ENCODE peak calls at places on chromosomes 1 and 21, in nine cellular contexts. T is stimulated activated CD4-positive, alpha-beta T cell treated with anti-CD3 and anti-CD28 coated beads, Interleukin-12 subunit alpha, Interleukin-12 subunit beta, amount 100 ng/mL, for 4 hours; R is fibroblast of gingiva; A is stimulated activated naive B cell treated with anti-CD40 and anti-IgM and Interleukin-4, amounts not matched to agents 10 μg/mL and 1 μg/mL and 100 μg/mL, for 72 hours; Y is CD4-positive, alpha-beta T cell; P is NCI-H774; W is cardiac fibroblast; C is testis; E is type B pancreatic cell. O is an unnamed sample.

GRCh38 chr1:245797592-245798366 is 643.0 kb downstream of the KIF26B start:
- DNase-seq in T (no peak), R (peak; percentile 24), A (no peak), Y (no peak), P (no peak), W (peak; percentile 69), C (peak; percentile 75), E (no peak), O (no peak)

GRCh38 chr1:20233394-20233793 is 47.1 kb upstream of the PLA2G2C start:
- DNase-seq in T (no peak), R (no peak), A (no peak), Y (no peak), P (no peak), W (peak; percentile 46), C (no peak), E (no peak), O (no peak)

GRCh38 chr1:216765346-216766300 is 42.4 kb upstream of the ESRRG start:
- DNase-seq in T (no peak), R (no peak), A (no peak), Y (no peak), P (no peak), W (no peak), C (no peak), E (no peak), O (no peak)

GRCh38 chr21:34280987-34281386 is 82.8 kb upstream of the KCNE2 start:
- DNase-seq in T (no peak), R (no peak), A (no peak), Y (no peak), P (no peak), W (no peak), C (no peak), E (no peak), O (no peak)

GRCh38 chr1:36768486-36769178 is 265.7 kb downstream of the GRIK3 start:
- DNase-seq in T (no peak), R (no peak), A (no peak), Y (no peak), P (no peak), W (no peak), C (no peak), E (no peak), O (no peak)

GRCh38 chr1:4003846-4004505 is 103.9 kb upstream of the C1orf174 start:
- DNase-seq in T (no peak), R (no peak), A (no peak), Y (no peak), P (no peak), W (no peak), C (no peak), E (no peak), O (no peak)

GRCh38 chr1:107941123-107941522 is 23.9 kb downstream of the VAV3 start:
- DNase-seq in T (no peak), R (peak; percentile 81), A (no peak), Y (no peak), P (no peak), W (peak; percentile 60), C (no peak), E (no peak), O (no peak)

GRCh38 chr1:54118704-54119103 is 34.1 kb downstream of the CDCP2 start:
- DNase-seq in T (no peak), R (no peak), A (no peak), Y (no peak), P (no peak), W (peak; percentile 85), C (no peak), E (no peak), O (no peak)

GRCh38 chr1:44791364-44791801 is 3.4 kb upstream of the BEST4 start:
- DNase-seq in T (no peak), R (no peak), A (no peak), Y (no peak), P (no peak), W (no peak), C (no peak), E (no peak), O (no peak)

GRCh38 chr1:213698092-213698702 is 289.6 kb upstream of the PROX1 start:
- DNase-seq in T (no peak), R (no peak), A (no peak), Y (no peak), P (no peak), W (no peak), C (no peak), E (no peak), O (no peak)

GRCh38 chr1:110798691-110799256 is 74.2 kb upstream of the CD53 start:
- DNase-seq in T (no peak), R (no peak), A (no peak), Y (no peak), P (peak; percentile 1), W (no peak), C (no peak), E (no peak), O (no peak)

GRCh38 chr1:69290266-69290665 is 277.5 kb upstream of the LRRC7 start:
- DNase-seq in T (no peak), R (peak; percentile 12), A (no peak), Y (no peak), P (no peak), W (peak; percentile 35), C (no peak), E (no peak), O (no peak)

GRCh38 chr1:84479998-84480397 is 932 bp downstream of the RPF1 start:
- DNase-seq in T (no peak), R (no peak), A (no peak), Y (no peak), P (no peak), W (peak; percentile 16), C (no peak), E (no peak), O (no peak)

GRCh38 chr1:158020877-158021630 is 27.6 kb downstream of the KIRREL1 start:
- DNase-seq in T (no peak), R (no peak), A (no peak), Y (no peak), P (no peak), W (no peak), C (no peak), E (no peak), O (no peak)

GRCh38 chr1:198754670-198755069 is 115.8 kb downstream of the PTPRC start:
- DNase-seq in T (no peak), R (no peak), A (no peak), Y (no peak), P (no peak), W (no peak), C (no peak), E (no peak), O (no peak)

GRCh38 chr21:42461881-42462877 is 33.8 kb downstream of the RSPH1 start:
- DNase-seq in T (no peak), R (no peak), A (no peak), Y (no peak), P (peak; percentile 52), W (no peak), C (no peak), E (no peak), O (no peak)

GRCh38 chr1:178388398-178389161 is 108.2 kb downstream of the CLEC20A start:
- DNase-seq in T (no peak), R (peak; percentile 63), A (no peak), Y (no peak), P (no peak), W (peak; percentile 67), C (no peak), E (no peak), O (no peak)

GRCh38 chr1:225477296-225477911 is 49.6 kb upstream of the LBR start:
- DNase-seq in T (no peak), R (no peak), A (no peak), Y (no peak), P (no peak), W (no peak), C (no peak), E (no peak), O (no peak)

GRCh38 chr21:45592626-45593134 is 50.4 kb upstream of the SLC19A1 start:
- DNase-seq in T (no peak), R (no peak), A (no peak), Y (no peak), P (no peak), W (no peak), C (no peak), E (no peak), O (no peak)

GRCh38 chr1:232987741-232988140 is 37.3 kb downstream of the NTPCR start:
- DNase-seq in T (no peak), R (no peak), A (no peak), Y (no peak), P (no peak), W (no peak), C (no peak), E (no peak), O (no peak)

GRCh38 chr1:108845991-108846390 is 10.9 kb downstream of the AKNAD1 start:
- DNase-seq in T (no peak), R (no peak), A (no peak), Y (no peak), P (no peak), W (no peak), C (no peak), E (no peak), O (no peak)

GRCh38 chr1:103220503-103221095 is 112.3 kb upstream of the COL11A1 start:
- DNase-seq in T (no peak), R (peak; percentile 42), A (no peak), Y (no peak), P (no peak), W (peak; percentile 10), C (no peak), E (no peak), O (no peak)

GRCh38 chr1:97936976-97937375 is 16.1 kb upstream of the DPYD start:
- DNase-seq in T (no peak), R (no peak), A (no peak), Y (no peak), P (no peak), W (no peak), C (no peak), E (no peak), O (no peak)

GRCh38 chr1:65670518-65670917 is 122.2 kb upstream of the PDE4B start:
- DNase-seq in T (no peak), R (no peak), A (no peak), Y (no peak), P (no peak), W (no peak), C (no peak), E (no peak), O (no peak)

GRCh38 chr1:117760069-117760468 is 154.2 kb downstream of the TENT5C start:
- DNase-seq in T (no peak), R (no peak), A (no peak), Y (no peak), P (no peak), W (no peak), C (no peak), E (no peak), O (no peak)

GRCh38 chr1:158095737-158096335 is 84.9 kb upstream of the CD1D start:
- DNase-seq in T (no peak), R (no peak), A (no peak), Y (no peak), P (no peak), W (peak; percentile 53), C (peak; percentile 42), E (no peak), O (peak; percentile 54)

GRCh38 chr1:197666769-197667285 is 108.5 kb downstream of the DENND1B start:
- DNase-seq in T (no peak), R (no peak), A (no peak), Y (no peak), P (no peak), W (no peak), C (no peak), E (no peak), O (no peak)

GRCh38 chr21:45154511-45155508 is 80.4 kb downstream of the ADARB1 start:
- DNase-seq in T (no peak), R (peak; percentile 27), A (no peak), Y (peak; percentile 18), P (no peak), W (peak; percentile 83), C (peak; percentile 27), E (no peak), O (no peak)

GRCh38 chr1:97630968-97631367 is 289.9 kb downstream of the DPYD start:
- DNase-seq in T (no peak), R (no peak), A (no peak), Y (no peak), P (no peak), W (peak; percentile 36), C (peak; percentile 23), E (no peak), O (no peak)

GRCh38 chr1:160118928-160119327 is 3.4 kb downstream of the ATP1A2 start:
- DNase-seq in T (no peak), R (no peak), A (no peak), Y (no peak), P (no peak), W (no peak), C (no peak), E (no peak), O (no peak)

GRCh38 chr1:228000416-228000815 is 6.4 kb upstream of the WNT3A start:
- DNase-seq in T (no peak), R (no peak), A (no peak), Y (no peak), P (no peak), W (no peak), C (no peak), E (no peak), O (no peak)

O was measured in GM12892.